ENCODE peak calls at places on chromosomes 1 and 21, in seven cellular contexts. One of them, this sample, is unnamed.

GRCh38 chr1:78726686-78727085 is 77.1 kb downstream of the IFI44 start:
- DNase-seq in ovary: no peak
- DNase-seq in GM12865: no peak
- DNase-seq in RWPE1: no peak
- DNase-seq in left ventricle myocardium inferior: no peak
- DNase-seq in fibroblast of mammary gland: peak; percentile 17
- DNase-seq in cardiac fibroblast: peak; percentile 52
- DNase-seq in this sample: no peak

GRCh38 chr1:66940968-66941367 is 16.2 kb downstream of the MIER1 start:
- DNase-seq in fibroblast of mammary gland: peak; percentile 73
- DNase-seq in GM12865: no peak
- DNase-seq in left ventricle myocardium inferior: no peak
- DNase-seq in cardiac fibroblast: peak; percentile 85
- DNase-seq in RWPE1: no peak
- DNase-seq in ovary: no peak
- DNase-seq in this sample: no peak

GRCh38 chr21:14589855-14590563 is 43.9 kb upstream of the SAMSN1 start:
- DNase-seq in left ventricle myocardium inferior: no peak
- DNase-seq in fibroblast of mammary gland: no peak
- DNase-seq in cardiac fibroblast: no peak
- DNase-seq in RWPE1: no peak
- DNase-seq in GM12865: peak; percentile 48
- DNase-seq in ovary: no peak
- DNase-seq in this sample: no peak

GRCh38 chr21:44466351-44466954 is 11.1 kb downstream of the LRRC3 start:
- DNase-seq in fibroblast of mammary gland: no peak
- DNase-seq in ovary: no peak
- DNase-seq in RWPE1: no peak
- DNase-seq in GM12865: no peak
- DNase-seq in cardiac fibroblast: no peak
- DNase-seq in left ventricle myocardium inferior: no peak
- DNase-seq in this sample: no peak

GRCh38 chr1:18100493-18101063 is 7.0 kb upstream of the IGSF21 start:
- DNase-seq in cardiac fibroblast: peak; percentile 71
- DNase-seq in GM12865: peak; percentile 50
- DNase-seq in fibroblast of mammary gland: peak; percentile 61
- DNase-seq in RWPE1: peak; percentile 68
- DNase-seq in left ventricle myocardium inferior: peak; percentile 45
- DNase-seq in ovary: no peak
- DNase-seq in this sample: peak; percentile 67

GRCh38 chr1:24963099-24963872 is 33.2 kb upstream of the RUNX3 start:
- DNase-seq in GM12865: peak; percentile 82
- DNase-seq in ovary: no peak
- DNase-seq in left ventricle myocardium inferior: no peak
- DNase-seq in fibroblast of mammary gland: no peak
- DNase-seq in cardiac fibroblast: no peak
- DNase-seq in RWPE1: no peak
- DNase-seq in this sample: no peak

GRCh38 chr1:182054698-182055326 is 6.7 kb downstream of the ZNF648 start:
- DNase-seq in ovary: no peak
- DNase-seq in GM12865: peak; percentile 68
- DNase-seq in fibroblast of mammary gland: peak; percentile 35
- DNase-seq in cardiac fibroblast: peak; percentile 7
- DNase-seq in RWPE1: peak; percentile 36
- DNase-seq in left ventricle myocardium inferior: no peak
- DNase-seq in this sample: peak; percentile 79

GRCh38 chr1:113508364-113509164 is 118.2 kb downstream of the MAGI3 start:
- DNase-seq in fibroblast of mammary gland: no peak
- DNase-seq in cardiac fibroblast: no peak
- DNase-seq in ovary: no peak
- DNase-seq in GM12865: no peak
- DNase-seq in RWPE1: no peak
- DNase-seq in left ventricle myocardium inferior: no peak
- DNase-seq in this sample: no peak

GRCh38 chr1:22587247-22587646 is 24.0 kb downstream of the EPHA8 start:
- DNase-seq in GM12865: no peak
- DNase-seq in fibroblast of mammary gland: no peak
- DNase-seq in cardiac fibroblast: no peak
- DNase-seq in ovary: no peak
- DNase-seq in RWPE1: no peak
- DNase-seq in left ventricle myocardium inferior: no peak
- DNase-seq in this sample: no peak

GRCh38 chr1:154598871-154599635 is 8.9 kb downstream of the ADAR start:
- DNase-seq in fibroblast of mammary gland: peak; percentile 19
- DNase-seq in ovary: no peak
- DNase-seq in GM12865: no peak
- DNase-seq in cardiac fibroblast: peak; percentile 19
- DNase-seq in RWPE1: no peak
- DNase-seq in left ventricle myocardium inferior: no peak
- DNase-seq in this sample: no peak

GRCh38 chr1:223748773-223749733 is 36.7 kb downstream of the CAPN2 start:
- DNase-seq in cardiac fibroblast: peak; percentile 66
- DNase-seq in GM12865: peak; percentile 69
- DNase-seq in ovary: peak; percentile 72
- DNase-seq in fibroblast of mammary gland: peak; percentile 50
- DNase-seq in left ventricle myocardium inferior: peak; percentile 63
- DNase-seq in RWPE1: no peak
- DNase-seq in this sample: peak; percentile 70

GRCh38 chr1:245241506-245242130 is 86.8 kb downstream of the KIF26B start:
- DNase-seq in fibroblast of mammary gland: no peak
- DNase-seq in cardiac fibroblast: no peak
- DNase-seq in ovary: no peak
- DNase-seq in left ventricle myocardium inferior: no peak
- DNase-seq in RWPE1: no peak
- DNase-seq in GM12865: no peak
- DNase-seq in this sample: no peak

GRCh38 chr1:245247791-245248789 is 93.3 kb downstream of the KIF26B start:
- DNase-seq in fibroblast of mammary gland: no peak
- DNase-seq in ovary: no peak
- DNase-seq in left ventricle myocardium inferior: no peak
- DNase-seq in RWPE1: no peak
- DNase-seq in cardiac fibroblast: no peak
- DNase-seq in GM12865: no peak
- DNase-seq in this sample: no peak

GRCh38 chr1:245245021-245245667 is 90.4 kb downstream of the KIF26B start:
- DNase-seq in fibroblast of mammary gland: no peak
- DNase-seq in cardiac fibroblast: no peak
- DNase-seq in ovary: no peak
- DNase-seq in GM12865: no peak
- DNase-seq in RWPE1: no peak
- DNase-seq in left ventricle myocardium inferior: no peak
- DNase-seq in this sample: no peak

GRCh38 chr1:245242989-245243388 is 88.2 kb downstream of the KIF26B start:
- DNase-seq in cardiac fibroblast: no peak
- DNase-seq in left ventricle myocardium inferior: no peak
- DNase-seq in fibroblast of mammary gland: no peak
- DNase-seq in GM12865: no peak
- DNase-seq in RWPE1: no peak
- DNase-seq in ovary: no peak
- DNase-seq in this sample: no peak

DNA sequence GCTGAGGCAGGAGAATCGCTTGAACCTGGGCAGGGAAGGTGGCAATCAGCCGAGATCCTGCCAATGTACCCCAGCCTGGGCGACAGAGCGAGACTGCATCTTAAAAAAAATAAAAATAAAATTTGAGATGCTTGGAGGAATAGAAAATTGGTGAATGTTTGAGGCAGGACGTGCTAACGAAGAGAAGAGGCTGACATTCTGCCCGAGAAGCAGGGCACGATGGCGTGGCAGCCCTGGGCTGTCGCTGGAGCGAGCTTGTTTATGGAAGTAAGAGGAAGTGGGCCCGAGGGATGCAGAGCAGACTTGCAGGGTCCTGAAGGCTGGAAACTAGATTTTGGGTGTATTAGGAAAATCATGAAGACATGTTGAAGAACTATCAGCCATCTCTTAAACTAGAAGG is 92.6 kb downstream of the KIF26B start:
- DNase-seq in ovary: no peak
- DNase-seq in GM12865: no peak
- DNase-seq in fibroblast of mammary gland: no peak
- DNase-seq in RWPE1: no peak
- DNase-seq in cardiac fibroblast: no peak
- DNase-seq in left ventricle myocardium inferior: no peak
- DNase-seq in this sample: no peak
- TF ChIP-seq CTCF in ovary: no peak
- TF ChIP-seq CTCF in GM12865: no peak
- TF ChIP-seq CTCF in fibroblast of mammary gland: no peak
- TF ChIP-seq CTCF in RWPE1: no peak
- TF ChIP-seq CTCF in cardiac fibroblast: no peak
- TF ChIP-seq CTCF in left ventricle myocardium inferior: no peak
- TF ChIP-seq CTCF in this sample: no peak

DNA sequence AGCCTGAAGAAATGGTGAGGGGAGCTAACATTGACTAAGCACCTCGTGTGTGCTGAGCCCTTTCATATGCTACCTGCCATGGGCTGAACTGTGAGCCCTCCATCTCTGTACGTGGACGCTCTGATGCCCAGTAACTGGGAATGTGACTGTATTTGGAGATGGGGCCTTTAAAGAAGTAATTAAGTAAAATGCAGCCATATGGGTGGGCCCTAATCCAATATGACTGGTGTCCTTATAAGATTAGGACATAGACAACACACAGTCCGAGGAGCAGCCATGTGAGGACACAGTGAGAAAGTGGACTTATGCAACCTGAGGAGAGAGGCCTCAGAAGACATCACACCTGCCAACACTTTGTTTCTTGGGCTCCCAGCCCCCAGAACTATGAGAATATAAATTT is 92.7 kb upstream of the ATP1B1 start:
- DNase-seq in ovary: no peak
- DNase-seq in fibroblast of mammary gland: no peak
- DNase-seq in cardiac fibroblast: no peak
- DNase-seq in GM12865: no peak
- DNase-seq in RWPE1: no peak
- DNase-seq in left ventricle myocardium inferior: no peak
- DNase-seq in this sample: no peak
- TF ChIP-seq CTCF in ovary: no peak
- TF ChIP-seq CTCF in fibroblast of mammary gland: no peak
- TF ChIP-seq CTCF in cardiac fibroblast: no peak
- TF ChIP-seq CTCF in GM12865: no peak
- TF ChIP-seq CTCF in RWPE1: no peak
- TF ChIP-seq CTCF in left ventricle myocardium inferior: no peak
- TF ChIP-seq CTCF in this sample: no peak

DNA sequence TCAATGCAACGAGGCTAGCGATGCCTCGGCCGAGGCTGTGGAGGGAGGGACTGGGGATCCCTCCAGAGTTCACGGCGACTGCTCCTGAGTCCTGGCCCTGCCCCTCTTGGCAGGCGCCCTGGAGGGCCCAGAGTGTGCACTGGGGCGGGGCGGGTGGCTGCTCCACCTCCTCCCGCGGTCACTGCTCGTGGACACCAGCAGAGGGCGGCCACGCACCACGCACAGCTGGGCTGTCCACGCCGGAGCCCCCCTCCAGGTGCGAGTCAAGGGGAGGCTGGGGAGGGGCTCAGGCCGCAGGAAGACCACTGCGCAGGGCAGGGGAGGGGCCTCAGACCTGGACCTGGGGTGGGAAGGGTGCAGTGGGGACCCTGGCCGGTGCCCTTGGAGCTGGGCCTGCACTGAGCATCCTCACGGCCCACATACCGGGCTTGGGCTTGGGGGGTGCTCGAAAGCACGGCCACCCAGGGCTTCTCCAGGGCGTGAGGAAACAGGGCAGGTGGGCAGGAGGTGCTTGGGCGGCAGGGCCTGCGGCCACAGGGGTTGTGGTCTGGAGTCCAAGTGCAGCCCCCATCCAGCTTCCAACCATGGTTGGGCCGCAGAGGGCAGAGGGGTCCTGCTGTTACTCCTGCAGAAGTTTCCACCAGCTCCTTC is 20.6 kb upstream of the TTC34 start:
- DNase-seq in ovary: peak; percentile 26
- DNase-seq in RWPE1: no peak
- DNase-seq in fibroblast of mammary gland: no peak
- DNase-seq in left ventricle myocardium inferior: peak; percentile 48
- DNase-seq in cardiac fibroblast: no peak
- DNase-seq in GM12865: peak; percentile 5
- DNase-seq in this sample: peak; percentile 59
- TF ChIP-seq CTCF in ovary: no peak
- TF ChIP-seq CTCF in RWPE1: peak; percentile 11
- TF ChIP-seq CTCF in fibroblast of mammary gland: no peak
- TF ChIP-seq CTCF in left ventricle myocardium inferior: peak; percentile 74
- TF ChIP-seq CTCF in cardiac fibroblast: no peak
- TF ChIP-seq CTCF in GM12865: peak; percentile 48
- TF ChIP-seq CTCF in this sample: peak; percentile 81

DNA sequence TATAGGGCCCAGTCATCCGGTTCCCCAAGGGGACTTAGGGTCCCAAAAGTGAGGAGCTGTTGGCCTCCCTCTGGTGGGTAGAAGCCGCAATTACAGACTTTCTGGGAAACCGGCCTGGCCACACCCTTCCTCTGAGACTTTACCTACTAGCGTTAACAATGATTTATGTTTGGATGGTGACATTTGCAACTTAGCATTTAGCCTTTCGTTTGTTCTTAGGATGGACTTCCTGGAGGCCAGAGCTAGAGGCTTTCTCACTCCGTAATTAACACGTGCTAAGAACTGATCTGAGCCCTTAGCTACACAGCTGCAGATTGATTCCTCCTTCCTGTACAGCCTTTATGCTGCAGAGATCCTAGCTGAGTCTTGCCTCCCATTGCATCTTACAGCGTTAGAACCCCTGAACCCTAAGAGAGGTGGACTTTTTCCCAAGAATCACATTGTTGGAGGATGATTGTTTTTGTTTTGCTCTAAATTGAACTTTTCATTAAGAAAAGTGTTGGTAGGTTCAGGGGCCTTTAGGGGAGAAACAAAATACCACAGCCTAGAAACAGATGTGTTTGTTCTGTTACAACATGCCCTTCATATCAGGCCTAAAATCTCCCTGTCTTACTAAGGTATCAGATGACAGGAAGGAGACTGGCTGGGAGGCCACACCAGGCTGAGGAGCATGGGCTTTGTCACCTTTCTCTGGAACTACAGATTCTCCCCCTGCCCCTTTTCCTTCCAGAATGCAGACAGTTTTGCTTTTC is 2.0 kb downstream of the S100A11 start:
- DNase-seq in left ventricle myocardium inferior: no peak
- DNase-seq in fibroblast of mammary gland: peak; percentile 81
- DNase-seq in ovary: no peak
- DNase-seq in cardiac fibroblast: peak; percentile 89
- DNase-seq in RWPE1: peak; percentile 79
- DNase-seq in GM12865: peak; percentile 79
- DNase-seq in this sample: peak; percentile 84
- TF ChIP-seq CTCF in left ventricle myocardium inferior: peak; percentile 74
- TF ChIP-seq CTCF in fibroblast of mammary gland: peak; percentile 76
- TF ChIP-seq CTCF in ovary: no peak
- TF ChIP-seq CTCF in cardiac fibroblast: peak; percentile 87
- TF ChIP-seq CTCF in RWPE1: peak; percentile 85
- TF ChIP-seq CTCF in GM12865: peak; percentile 64
- TF ChIP-seq CTCF in this sample: peak; percentile 83

DNA sequence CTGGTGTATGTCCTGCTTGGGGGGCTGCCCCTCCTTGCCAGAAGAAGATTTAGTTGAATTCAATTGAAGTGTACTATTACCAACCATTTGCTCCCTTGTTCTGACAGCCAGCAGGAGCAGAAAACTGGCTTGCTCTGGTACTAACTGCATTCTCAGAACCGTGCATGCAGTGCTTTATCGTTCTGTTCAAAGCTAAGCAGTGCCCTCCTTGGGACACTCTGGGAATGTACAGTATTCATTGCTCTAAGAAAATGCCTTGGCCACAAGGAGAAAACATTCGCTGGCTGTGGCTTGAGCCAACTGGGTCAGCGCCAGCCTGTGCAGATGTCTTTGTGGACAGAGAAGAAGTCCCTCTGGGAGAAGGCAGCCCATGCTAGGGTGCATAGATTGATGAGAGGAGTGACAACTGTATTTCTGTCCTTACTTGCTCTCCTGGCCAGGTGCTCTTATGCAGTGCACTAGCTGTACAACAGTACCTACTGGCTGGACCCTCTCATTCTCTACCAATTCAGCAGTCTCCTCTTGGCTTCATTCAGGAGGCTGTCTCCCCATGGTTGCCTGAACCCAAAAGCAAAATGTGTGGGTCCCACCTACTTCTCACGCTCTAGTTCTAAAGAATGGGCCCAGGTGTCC is 61.5 kb upstream of the DIRAS3 start:
- DNase-seq in left ventricle myocardium inferior: peak; percentile 67
- DNase-seq in RWPE1: peak; percentile 41
- DNase-seq in ovary: peak; percentile 89
- DNase-seq in cardiac fibroblast: peak; percentile 92
- DNase-seq in GM12865: no peak
- DNase-seq in fibroblast of mammary gland: peak; percentile 94
- DNase-seq in this sample: no peak
- TF ChIP-seq CTCF in left ventricle myocardium inferior: peak; percentile 64
- TF ChIP-seq CTCF in RWPE1: peak; percentile 41
- TF ChIP-seq CTCF in ovary: peak; percentile 60
- TF ChIP-seq CTCF in cardiac fibroblast: peak; percentile 74
- TF ChIP-seq CTCF in GM12865: peak; percentile 16
- TF ChIP-seq CTCF in fibroblast of mammary gland: peak; percentile 90
- TF ChIP-seq CTCF in this sample: no peak

This sample was measured in activated CD8-positive, alpha-beta T cell treated with anti-CD3 and anti-CD28 coated beads for 36 hours.